ENCODE peak calls at places on chromosomes 4 and X, in eight cellular contexts. One of them, this sample, is unnamed.

GRCh38 chr4:164695650-164696049 is 58.3 kb upstream of the SMIM31 start:
- DNase-seq in endodermal cell: no peak
- DNase-seq in stomach: no peak
- DNase-seq in GM20000: no peak
- DNase-seq in A549: no peak
- DNase-seq in Peyer's patch: no peak
- DNase-seq in neural crest cell: no peak
- DNase-seq in Caco-2: no peak
- DNase-seq in this sample: no peak

GRCh38 chr4:38092701-38093100 is 132.5 kb downstream of the PTTG2 start:
- DNase-seq in endodermal cell: no peak
- DNase-seq in stomach: no peak
- DNase-seq in GM20000: no peak
- DNase-seq in A549: no peak
- DNase-seq in Peyer's patch: no peak
- DNase-seq in neural crest cell: no peak
- DNase-seq in Caco-2: no peak
- DNase-seq in this sample: no peak

GRCh38 chrX:42496239-42496638 is 281.7 kb downstream of the PPP1R2C start:
- DNase-seq in endodermal cell: no peak
- DNase-seq in stomach: no peak
- DNase-seq in GM20000: no peak
- DNase-seq in A549: no peak
- DNase-seq in Peyer's patch: no peak
- DNase-seq in neural crest cell: no peak
- DNase-seq in Caco-2: no peak
- DNase-seq in this sample: no peak

GRCh38 chr4:126888968-126889367 is 743.8 kb upstream of the INTU start:
- DNase-seq in endodermal cell: no peak
- DNase-seq in stomach: no peak
- DNase-seq in GM20000: no peak
- DNase-seq in A549: no peak
- DNase-seq in Peyer's patch: no peak
- DNase-seq in neural crest cell: no peak
- DNase-seq in Caco-2: no peak
- DNase-seq in this sample: no peak

GRCh38 chr4:177246636-177247584 is 62.8 kb upstream of the NEIL3 start:
- DNase-seq in endodermal cell: no peak
- DNase-seq in stomach: no peak
- DNase-seq in GM20000: no peak
- DNase-seq in A549: no peak
- DNase-seq in Peyer's patch: no peak
- DNase-seq in neural crest cell: no peak
- DNase-seq in Caco-2: no peak
- DNase-seq in this sample: no peak

GRCh38 chr4:150316332-150317205 is 238.3 kb downstream of the DCLK2 start:
- DNase-seq in endodermal cell: no peak
- DNase-seq in stomach: no peak
- DNase-seq in GM20000: no peak
- DNase-seq in A549: no peak
- DNase-seq in Peyer's patch: no peak
- DNase-seq in neural crest cell: no peak
- DNase-seq in Caco-2: no peak
- DNase-seq in this sample: no peak

GRCh38 chr4:136392576-136392975 is 1139.7 kb downstream of the PCDH18 start:
- DNase-seq in endodermal cell: no peak
- DNase-seq in stomach: no peak
- DNase-seq in GM20000: no peak
- DNase-seq in A549: no peak
- DNase-seq in Peyer's patch: no peak
- DNase-seq in neural crest cell: no peak
- DNase-seq in Caco-2: no peak
- DNase-seq in this sample: no peak

GRCh38 chr4:102759835-102760644 is 728 bp downstream of the MANBA start:
- DNase-seq in endodermal cell: peak; percentile 57
- DNase-seq in stomach: peak; percentile 27
- DNase-seq in GM20000: peak; percentile 67
- DNase-seq in A549: peak; percentile 21
- DNase-seq in Peyer's patch: peak; percentile 82
- DNase-seq in neural crest cell: no peak
- DNase-seq in Caco-2: no peak
- DNase-seq in this sample: peak; percentile 33

GRCh38 chrX:2664497-2664896 is 26.6 kb upstream of the CD99 start:
- DNase-seq in endodermal cell: no peak
- DNase-seq in stomach: no peak
- DNase-seq in GM20000: no peak
- DNase-seq in A549: no peak
- DNase-seq in Peyer's patch: no peak
- DNase-seq in neural crest cell: no peak
- DNase-seq in Caco-2: no peak
- DNase-seq in this sample: no peak

GRCh38 chr4:28010543-28011235 is 1150.0 kb downstream of the STIM2 start:
- DNase-seq in endodermal cell: no peak
- DNase-seq in stomach: no peak
- DNase-seq in GM20000: no peak
- DNase-seq in A549: no peak
- DNase-seq in Peyer's patch: no peak
- DNase-seq in neural crest cell: no peak
- DNase-seq in Caco-2: no peak
- DNase-seq in this sample: no peak

GRCh38 chr4:155539746-155540145 is 126.9 kb upstream of the GUCY1A1 start:
- DNase-seq in endodermal cell: no peak
- DNase-seq in stomach: no peak
- DNase-seq in GM20000: no peak
- DNase-seq in A549: no peak
- DNase-seq in Peyer's patch: no peak
- DNase-seq in neural crest cell: no peak
- DNase-seq in Caco-2: no peak
- DNase-seq in this sample: no peak

GRCh38 chrX:16171944-16172343 is 4.7 kb downstream of the MAGEB17 start:
- DNase-seq in endodermal cell: peak; percentile 83
- DNase-seq in stomach: no peak
- DNase-seq in GM20000: no peak
- DNase-seq in A549: no peak
- DNase-seq in Peyer's patch: no peak
- DNase-seq in neural crest cell: no peak
- DNase-seq in Caco-2: no peak
- DNase-seq in this sample: no peak

DNA sequence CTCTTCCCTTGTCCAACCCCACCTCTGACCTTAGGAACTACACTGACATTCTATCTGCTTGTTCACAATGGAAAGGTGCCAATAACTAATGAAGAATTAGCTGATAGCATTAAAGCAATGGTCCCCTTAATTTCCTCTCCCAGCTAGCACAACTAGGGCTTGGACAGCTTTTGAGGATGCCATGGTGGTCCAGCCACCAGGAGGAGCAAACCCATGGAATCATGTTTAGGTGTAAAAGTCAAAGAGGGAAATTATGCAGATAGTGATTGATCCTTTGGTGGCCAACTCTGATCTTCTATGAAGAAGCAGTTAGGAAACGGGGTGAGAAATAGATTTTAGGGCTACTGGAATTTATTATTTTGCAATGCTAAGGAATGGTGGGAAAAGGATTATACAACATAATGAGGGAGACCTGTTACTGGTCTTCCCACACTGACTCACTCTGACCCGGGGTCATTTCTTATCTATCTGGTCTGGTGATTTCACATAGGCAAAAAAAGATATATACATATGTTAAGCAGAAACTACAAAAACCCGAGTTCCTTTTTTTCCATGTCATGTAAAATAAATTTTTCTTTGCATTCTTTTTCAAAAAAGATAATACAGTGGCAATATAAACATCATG is 45.8 kb upstream of the FBXW7 start:
- DNase-seq in endodermal cell: peak; percentile 64
- DNase-seq in stomach: no peak
- DNase-seq in GM20000: no peak
- DNase-seq in A549: no peak
- DNase-seq in Peyer's patch: no peak
- DNase-seq in neural crest cell: no peak
- DNase-seq in Caco-2: peak; percentile 44
- DNase-seq in this sample: no peak
- TF ChIP-seq CTCF in endodermal cell: peak; percentile 81
- TF ChIP-seq CTCF in stomach: no peak
- TF ChIP-seq CTCF in GM20000: no peak
- TF ChIP-seq CTCF in A549: no peak
- TF ChIP-seq CTCF in Peyer's patch: no peak
- TF ChIP-seq CTCF in neural crest cell: peak; percentile 17
- TF ChIP-seq CTCF in Caco-2: peak; percentile 24
- TF ChIP-seq CTCF in this sample: no peak

GRCh38 chrX:141879616-141880015 is 24.1 kb upstream of the MAGEC1 start:
- DNase-seq in endodermal cell: peak; percentile 49
- DNase-seq in stomach: no peak
- DNase-seq in GM20000: no peak
- DNase-seq in A549: no peak
- DNase-seq in Peyer's patch: no peak
- DNase-seq in neural crest cell: no peak
- DNase-seq in Caco-2: no peak
- DNase-seq in this sample: no peak
- TF ChIP-seq CTCF in endodermal cell: peak; percentile 54
- TF ChIP-seq CTCF in stomach: no peak
- TF ChIP-seq CTCF in GM20000: no peak
- TF ChIP-seq CTCF in A549: no peak
- TF ChIP-seq CTCF in Peyer's patch: no peak
- TF ChIP-seq CTCF in neural crest cell: no peak
- TF ChIP-seq CTCF in Caco-2: no peak
- TF ChIP-seq CTCF in this sample: no peak

DNA sequence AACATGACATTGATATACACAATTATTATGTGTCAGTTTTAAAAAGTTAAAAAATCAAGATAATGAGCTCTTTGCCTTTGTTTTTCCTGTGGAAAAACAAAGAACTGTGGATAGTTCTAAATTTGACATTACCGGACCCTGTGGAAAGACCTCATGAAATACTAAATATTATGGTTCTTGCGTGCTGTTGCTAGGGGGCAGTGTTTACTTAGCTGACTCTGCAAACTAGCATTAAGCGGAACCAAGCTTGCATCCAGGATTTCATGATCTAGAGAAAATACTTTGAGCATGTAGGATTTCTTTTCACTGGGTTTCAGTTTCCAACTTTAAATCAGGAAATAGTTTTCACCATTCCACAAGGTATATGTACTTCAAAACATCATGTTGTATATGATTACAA is 33.6 kb downstream of the CLCN4 start:
- DNase-seq in endodermal cell: no peak
- DNase-seq in stomach: no peak
- DNase-seq in GM20000: peak; percentile 18
- DNase-seq in A549: peak; percentile 68
- DNase-seq in Peyer's patch: peak; percentile 63
- DNase-seq in neural crest cell: peak; percentile 22
- DNase-seq in Caco-2: no peak
- DNase-seq in this sample: no peak
- TF ChIP-seq CTCF in endodermal cell: peak; percentile 60
- TF ChIP-seq CTCF in stomach: peak; percentile 23
- TF ChIP-seq CTCF in GM20000: no peak
- TF ChIP-seq CTCF in A549: peak; percentile 83
- TF ChIP-seq CTCF in Peyer's patch: peak; percentile 41
- TF ChIP-seq CTCF in neural crest cell: peak; percentile 72
- TF ChIP-seq CTCF in Caco-2: no peak
- TF ChIP-seq CTCF in this sample: no peak

DNA sequence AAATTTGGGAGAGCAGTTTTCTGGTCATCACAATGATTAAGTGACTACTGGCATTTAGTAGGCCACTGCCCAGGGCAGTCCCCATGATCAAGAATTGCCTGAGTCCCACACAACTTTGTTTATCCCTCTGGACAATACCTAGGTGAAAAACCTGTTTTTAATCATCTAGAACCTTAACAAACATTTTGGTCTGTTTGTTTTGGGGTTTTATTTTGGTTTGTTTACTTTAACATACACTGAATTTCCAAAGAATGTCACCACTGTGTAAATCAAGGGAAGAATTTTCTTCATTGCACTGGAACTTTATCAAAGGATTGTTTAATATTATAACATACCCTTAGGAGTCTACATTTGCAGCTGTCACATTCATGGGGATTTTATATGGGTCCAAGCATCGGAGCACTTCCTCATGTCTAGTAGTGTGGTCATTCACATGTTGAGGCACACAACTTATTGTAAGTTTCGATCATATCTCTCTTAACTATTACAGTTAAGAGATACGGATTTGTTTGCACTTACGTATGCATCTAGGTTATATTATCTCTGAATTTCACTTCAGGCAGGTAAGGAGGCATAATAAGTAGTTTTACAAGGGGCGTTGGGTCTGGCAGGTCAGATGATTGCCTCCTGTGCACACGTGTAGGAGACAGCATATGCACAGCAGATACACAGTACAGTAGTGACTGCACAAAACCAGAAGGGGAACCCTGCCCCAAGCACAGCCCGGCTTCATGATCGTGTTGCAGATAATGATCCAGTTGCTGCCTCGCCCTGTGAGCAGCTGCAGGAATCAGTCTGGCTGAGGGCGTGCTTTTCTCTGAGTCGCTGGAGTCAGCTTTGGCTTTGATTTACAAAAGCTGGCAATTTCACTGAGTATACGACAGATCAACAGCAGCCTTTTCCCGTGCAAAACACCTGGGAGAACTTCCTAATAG is 302.8 kb upstream of the GATB start:
- DNase-seq in endodermal cell: no peak
- DNase-seq in stomach: peak; percentile 34
- DNase-seq in GM20000: no peak
- DNase-seq in A549: no peak
- DNase-seq in Peyer's patch: peak; percentile 56
- DNase-seq in neural crest cell: no peak
- DNase-seq in Caco-2: peak; percentile 51
- DNase-seq in this sample: no peak
- TF ChIP-seq CTCF in endodermal cell: no peak
- TF ChIP-seq CTCF in stomach: no peak
- TF ChIP-seq CTCF in GM20000: no peak
- TF ChIP-seq CTCF in A549: no peak
- TF ChIP-seq CTCF in Peyer's patch: no peak
- TF ChIP-seq CTCF in neural crest cell: no peak
- TF ChIP-seq CTCF in Caco-2: no peak
- TF ChIP-seq CTCF in this sample: no peak

DNA sequence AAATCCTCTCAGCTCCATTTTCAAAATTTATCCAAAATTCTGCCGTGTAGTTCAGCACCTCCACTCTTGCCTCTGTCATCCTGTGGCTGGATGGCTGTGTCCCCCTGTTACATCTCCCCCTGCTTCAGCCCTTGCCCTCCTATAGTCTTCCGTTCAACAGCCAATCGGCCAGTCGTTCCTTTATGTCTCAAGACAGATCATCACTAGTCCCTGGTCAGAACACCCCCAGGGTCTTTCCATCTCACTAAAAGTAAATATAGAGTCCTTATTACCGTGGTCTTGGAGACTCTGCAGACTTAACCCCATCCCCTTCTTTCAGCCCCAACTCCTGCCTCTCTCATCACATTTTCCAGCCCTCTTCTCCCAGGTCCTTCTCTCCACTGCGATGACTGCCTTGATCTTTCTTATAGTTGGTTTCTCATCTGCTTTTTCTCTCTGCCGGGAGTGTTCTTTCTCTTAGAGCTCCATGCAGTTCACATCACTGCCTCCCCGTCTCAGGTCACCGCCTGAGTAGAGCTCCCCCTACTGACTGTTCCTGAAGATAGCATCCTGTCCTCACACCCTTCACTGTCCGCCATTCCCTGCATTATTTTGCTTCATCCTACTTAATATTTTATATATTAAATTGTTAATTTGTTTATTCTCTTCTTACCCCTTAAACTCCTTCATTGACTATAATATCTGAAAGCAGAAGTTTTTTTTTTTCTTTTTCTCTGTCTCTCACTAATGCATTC is 736.9 kb upstream of the MAGEB2 start:
- DNase-seq in endodermal cell: peak; percentile 66
- DNase-seq in stomach: peak; percentile 26
- DNase-seq in GM20000: peak; percentile 45
- DNase-seq in A549: peak; percentile 25
- DNase-seq in Peyer's patch: no peak
- DNase-seq in neural crest cell: peak; percentile 23
- DNase-seq in Caco-2: no peak
- DNase-seq in this sample: no peak
- TF ChIP-seq CTCF in endodermal cell: peak; percentile 96
- TF ChIP-seq CTCF in stomach: no peak
- TF ChIP-seq CTCF in GM20000: peak; percentile 33
- TF ChIP-seq CTCF in A549: peak; percentile 63
- TF ChIP-seq CTCF in Peyer's patch: peak; percentile 14
- TF ChIP-seq CTCF in neural crest cell: peak; percentile 83
- TF ChIP-seq CTCF in Caco-2: peak; percentile 58
- TF ChIP-seq CTCF in this sample: no peak